ENCODE peak calls at places on chromosomes 6 and 20, in six cellular contexts. One of them, this sample, is unnamed.

GRCh38 chr6:148577687-148578488 is 168.9 kb upstream of the UST start:
- DNase-seq in occipital lobe: peak
- DNase-seq in glutamatergic neuron: peak
- DNase-seq in NCI-H345: peak
- DNase-seq in BE2C: peak
- DNase-seq in mucosa of gallbladder: peak
- DNase-seq in this sample: peak

GRCh38 chr20:6708010-6708409 is 59.5 kb upstream of the BMP2 start:
- DNase-seq in occipital lobe: no peak
- DNase-seq in glutamatergic neuron: no peak
- DNase-seq in NCI-H345: no peak
- DNase-seq in BE2C: no peak
- DNase-seq in mucosa of gallbladder: peak
- DNase-seq in this sample: no peak

GRCh38 chr20:9514461-9515210 is at the start of gene LAMP5:
- DNase-seq in occipital lobe: peak
- DNase-seq in glutamatergic neuron: peak
- DNase-seq in NCI-H345: peak
- DNase-seq in BE2C: peak
- DNase-seq in mucosa of gallbladder: no peak
- DNase-seq in this sample: peak

GRCh38 chr6:26086214-26086613 is 1.0 kb upstream of the HFE start:
- DNase-seq in occipital lobe: no peak
- DNase-seq in glutamatergic neuron: no peak
- DNase-seq in NCI-H345: no peak
- DNase-seq in BE2C: no peak
- DNase-seq in mucosa of gallbladder: no peak
- DNase-seq in this sample: no peak

GRCh38 chr6:13428528-13429405 is 58.6 kb downstream of the GFOD1 start:
- DNase-seq in occipital lobe: no peak
- DNase-seq in glutamatergic neuron: no peak
- DNase-seq in NCI-H345: no peak
- DNase-seq in BE2C: no peak
- DNase-seq in mucosa of gallbladder: no peak
- DNase-seq in this sample: no peak

GRCh38 chr6:35931120-35931561 is 10.2 kb upstream of the SRPK1 start:
- DNase-seq in occipital lobe: no peak
- DNase-seq in glutamatergic neuron: peak
- DNase-seq in NCI-H345: peak
- DNase-seq in BE2C: no peak
- DNase-seq in mucosa of gallbladder: no peak
- DNase-seq in this sample: peak

GRCh38 chr20:50569864-50570836 is 60.0 kb downstream of the PTPN1 start:
- DNase-seq in occipital lobe: no peak
- DNase-seq in glutamatergic neuron: no peak
- DNase-seq in NCI-H345: no peak
- DNase-seq in BE2C: no peak
- DNase-seq in mucosa of gallbladder: no peak
- DNase-seq in this sample: no peak

GRCh38 chr6:144634371-144634770 is 349.2 kb downstream of the UTRN start:
- DNase-seq in occipital lobe: no peak
- DNase-seq in glutamatergic neuron: no peak
- DNase-seq in NCI-H345: no peak
- DNase-seq in BE2C: no peak
- DNase-seq in mucosa of gallbladder: no peak
- DNase-seq in this sample: no peak

This sample was measured in NCI-H1092 treated with DMSO at 0.1 percent for 48 hours.